ENCODE peak calls at places on chromosomes 2 and 18, in seven cellular contexts. R is substantia nigra; N is activated CD4-positive, CD25-positive, alpha-beta regulatory T cell treated with anti-CD3 and anti-CD28 coated beads, Interleukin-2, amount 50 U/mL, for 72 hours; P is DMS153; Y is endothelial cell; S is left cardiac atrium; O is activated CD8-positive, alpha-beta memory T cell treated with anti-CD3 and anti-CD28 coated beads, Interleukin-2, amount 50 U/mL, for 48 hours. B is an unnamed sample.
A peak's percentile ranks its signal among the peaks of the same experiment; 100 is the strongest.

GRCh38 chr2:46601328-46601963 is 122.1 kb downstream of the TMEM247 start:
- DNase-seq in P (no peak), N (no peak), O (no peak), R (no peak), Y (no peak), S (no peak), B (no peak)

GRCh38 chr2:9824441-9824840 is 18.8 kb upstream of the TAF1B start:
- DNase-seq in N (no peak), Y (no peak), O (no peak), R (no peak), S (no peak), P (no peak), B (no peak)

GRCh38 chr2:240207661-240208060 is 67.2 kb upstream of the OTOS start:
- DNase-seq in S (no peak), P (no peak), Y (no peak), R (no peak), O (no peak), N (no peak), B (no peak)

GRCh38 chr2:207744451-207744850 is 25.3 kb downstream of the FZD5 start:
- DNase-seq in Y (no peak), R (no peak), N (no peak), S (no peak), P (no peak), O (no peak), B (no peak)

GRCh38 chr2:113173563-113174368 is at the start of gene PSD4:
- DNase-seq in Y (no peak), O (peak; percentile 89), P (peak; percentile 56), R (no peak), S (peak; percentile 68), N (peak; percentile 82), B (no peak)

GRCh38 chr2:122634261-122634660 is 878.8 kb downstream of the TSN start:
- DNase-seq in O (no peak), Y (no peak), P (no peak), S (no peak), R (no peak), N (no peak), B (no peak)

GRCh38 chr2:136230471-136230870 is 112.5 kb upstream of the CXCR4 start:
- DNase-seq in O (no peak), N (no peak), R (no peak), S (no peak), P (no peak), Y (no peak), B (no peak)

GRCh38 chr18:48728204-48728833 is 189.5 kb downstream of the CTIF start:
- DNase-seq in S (peak; percentile 70), O (no peak), Y (no peak), N (no peak), R (no peak), P (no peak), B (no peak)

GRCh38 chr2:85175369-85176299 is 42.4 kb downstream of the TCF7L1 start:
- DNase-seq in O (no peak), R (no peak), P (peak; percentile 25), Y (no peak), N (no peak), S (peak; percentile 47), B (no peak)

GRCh38 chr18:49612515-49613033 is 50.7 kb downstream of the LIPG start:
- DNase-seq in R (no peak), Y (no peak), S (no peak), P (no peak), N (no peak), O (no peak), B (no peak)

GRCh38 chr18:6357668-6358067 is 57.0 kb downstream of the L3MBTL4 start:
- DNase-seq in S (no peak), Y (no peak), R (no peak), P (no peak), N (no peak), O (no peak), B (no peak)

GRCh38 chr2:128420776-128421175 is 102.1 kb upstream of the HS6ST1 start:
- DNase-seq in S (no peak), R (no peak), P (no peak), Y (no peak), O (peak; percentile 2), N (no peak), B (no peak)

GRCh38 chr2:203451011-203451410 is 84.1 kb downstream of the RAPH1 start:
- DNase-seq in R (no peak), S (no peak), O (no peak), Y (no peak), N (no peak), P (no peak), B (no peak)

GRCh38 chr2:102844911-102845310 is 83.1 kb downstream of the TMEM182 start:
- DNase-seq in S (no peak), N (no peak), R (no peak), P (no peak), O (no peak), Y (no peak), B (no peak)

GRCh38 chr2:107168141-107168540 is 282.2 kb upstream of the ST6GAL2 start:
- DNase-seq in R (no peak), O (no peak), N (no peak), Y (no peak), P (no peak), S (no peak), B (no peak)

B was measured in frontal cortex.